ENCODE peak calls at places on chromosomes 5 and 9, in seven cellular contexts. G, D, W, F, S, N and M are unnamed samples.

GRCh38 chr9:124036578-124036977 is 25.0 kb downstream of the LHX2 start:
- DNase-seq in F (no peak), S (no peak), D (no peak), G (no peak), N (no peak), W (no peak), M (no peak)

GRCh38 chr5:95778713-95779426 is 43.7 kb downstream of the GLRX start:
- DNase-seq in N (peak; percentile 13), W (no peak), D (no peak), S (no peak), F (no peak), G (no peak), M (no peak)

GRCh38 chr9:132641216-132641615 is 28.6 kb downstream of the DDX31 start:
- DNase-seq in F (no peak), N (no peak), S (no peak), D (no peak), G (no peak), W (no peak), M (no peak)

GRCh38 chr5:173204185-173204979 is 30.6 kb downstream of the NKX2-5 start:
- DNase-seq in N (no peak), D (peak; percentile 7), S (peak; percentile 6), W (peak; percentile 23), G (no peak), F (no peak), M (no peak)

GRCh38 chr5:14737309-14737708 is 72.8 kb downstream of the OTULIN start:
- DNase-seq in S (no peak), F (no peak), D (no peak), G (no peak), W (no peak), N (peak; percentile 19), M (no peak)

GRCh38 chr9:38227656-38228055 is 158.6 kb upstream of the SHB start:
- DNase-seq in D (no peak), S (no peak), N (peak; percentile 24), G (no peak), W (no peak), F (no peak), M (no peak)

GRCh38 chr5:113345261-113345940 is 89.4 kb downstream of the TSSK1B start:
- DNase-seq in S (no peak), G (no peak), F (no peak), N (no peak), W (no peak), D (no peak), M (no peak)

GRCh38 chr5:2519153-2519552 is 232.3 kb downstream of the IRX2 start:
- DNase-seq in W (no peak), D (no peak), S (no peak), G (no peak), N (no peak), F (no peak), M (no peak)

GRCh38 chr5:165457854-165458481 is 1952.5 kb downstream of the MAT2B start:
- DNase-seq in D (peak; percentile 47), G (no peak), F (peak; percentile 10), S (no peak), W (no peak), N (peak; percentile 71), M (no peak)

GRCh38 chr5:130141689-130142320 is 237.5 kb downstream of the CHSY3 start:
- DNase-seq in D (peak; percentile 47), S (no peak), W (no peak), N (no peak), G (no peak), F (peak; percentile 35), M (no peak)

GRCh38 chr5:176743828-176744583 is 66.4 kb upstream of the UNC5A start:
- DNase-seq in D (no peak), S (no peak), N (no peak), G (no peak), F (no peak), W (no peak), M (no peak)

GRCh38 chr9:127166651-127167524 is 44.5 kb upstream of the ANGPTL2 start:
- DNase-seq in N (no peak), D (peak; percentile 46), G (no peak), F (no peak), W (no peak), S (no peak), M (no peak)

GRCh38 chr9:106785200-106785599 is 77.8 kb upstream of the ZNF462 start:
- DNase-seq in S (no peak), G (no peak), W (no peak), D (no peak), N (no peak), F (no peak), M (no peak)

GRCh38 chr9:125521462-125522327 is 185.3 kb downstream of the MAPKAP1 start:
- DNase-seq in S (no peak), D (peak; percentile 98), F (no peak), N (peak; percentile 85), G (peak; percentile 16), W (peak; percentile 57), M (no peak)

GRCh38 chr5:96146675-96147074 is 185.0 kb upstream of the ELL2 start:
- DNase-seq in G (no peak), D (peak; percentile 92), W (no peak), F (no peak), S (no peak), N (peak; percentile 88), M (no peak)

GRCh38 chr5:1983401-1983800 is 100.7 kb upstream of the IRX4 start:
- DNase-seq in W (no peak), D (no peak), S (no peak), N (no peak), G (no peak), F (no peak), M (no peak)

GRCh38 chr9:106218854-106219253 is 524.5 kb downstream of the TMEM38B start:
- DNase-seq in G (no peak), D (no peak), S (no peak), N (no peak), F (no peak), W (no peak), M (no peak)

GRCh38 chr9:70607926-70608325 is 193.5 kb upstream of the KLF9 start:
- DNase-seq in D (no peak), W (no peak), S (no peak), F (no peak), N (peak; percentile 96), G (no peak), M (no peak)

GRCh38 chr9:136502196-136502595 is 19.4 kb upstream of the SEC16A start:
- DNase-seq in G (no peak), N (no peak), S (no peak), W (no peak), F (no peak), D (no peak), M (no peak)

GRCh38 chr5:141369994-141370848 is at the start of gene PCDHGB3:
- DNase-seq in G (peak; percentile 13), N (no peak), S (no peak), D (peak; percentile 77), F (no peak), W (no peak), M (no peak)

GRCh38 chr5:17907094-17907493 is 272.8 kb downstream of the TAF11L14 start:
- DNase-seq in S (no peak), N (peak; percentile 32), W (no peak), D (no peak), G (no peak), F (no peak), M (no peak)

GRCh38 chr5:113090336-113091106 is 113.9 kb downstream of the DCP2 start:
- DNase-seq in W (no peak), G (peak; percentile 15), D (no peak), S (no peak), F (no peak), N (no peak), M (no peak)

GRCh38 chr5:378976-379742 is 57.6 kb downstream of the AHRR start:
- DNase-seq in W (peak; percentile 24), S (no peak), D (peak; percentile 45), N (no peak), G (no peak), F (no peak), M (no peak)

GRCh38 chr5:33195431-33196128 is 245.2 kb upstream of the TARS1 start:
- DNase-seq in N (no peak), D (peak; percentile 67), F (no peak), G (no peak), W (no peak), S (no peak), M (no peak)

GRCh38 chr5:17001418-17001817 is 65.3 kb upstream of the MYO10 start:
- DNase-seq in N (no peak), G (no peak), W (no peak), S (no peak), D (no peak), F (no peak), M (no peak)

GRCh38 chr9:36902063-36902735 is 131.9 kb downstream of the PAX5 start:
- DNase-seq in G (no peak), W (no peak), S (no peak), N (no peak), D (no peak), F (no peak), M (no peak)

GRCh38 chr5:18394154-18394804 is 760.0 kb downstream of the TAF11L14 start:
- DNase-seq in G (peak; percentile 52), W (peak; percentile 54), S (no peak), D (peak; percentile 61), N (peak; percentile 21), F (peak; percentile 81), M (peak; percentile 88)

GRCh38 chr9:98129451-98129881 is 10.4 kb upstream of the TRIM14 start:
- DNase-seq in D (no peak), S (no peak), N (peak; percentile 99), G (no peak), F (no peak), W (no peak), M (no peak)